ENCODE peak calls at places on chromosomes 4 and X, in six cellular contexts. One of them, this sample, is unnamed.

GRCh38 chr4:156295676-156296075 is 342.0 kb upstream of the CTSO start:
- DNase-seq in neural crest cell: no peak
- DNase-seq in RCC 7860: no peak
- DNase-seq in lung: no peak
- DNase-seq in HT1080: no peak
- DNase-seq in nephron progenitor cell: no peak
- DNase-seq in this sample: no peak

GRCh38 chrX:25344191-25344936 is 328.6 kb upstream of the ARX start:
- DNase-seq in neural crest cell: no peak
- DNase-seq in RCC 7860: no peak
- DNase-seq in lung: no peak
- DNase-seq in HT1080: no peak
- DNase-seq in nephron progenitor cell: no peak
- DNase-seq in this sample: no peak

GRCh38 chr4:147101678-147102077 is 156.0 kb upstream of the TTC29 start:
- DNase-seq in neural crest cell: no peak
- DNase-seq in RCC 7860: no peak
- DNase-seq in lung: no peak
- DNase-seq in HT1080: no peak
- DNase-seq in nephron progenitor cell: no peak
- DNase-seq in this sample: no peak

GRCh38 chr4:133081246-133081645 is 67.8 kb upstream of the PCDH10 start:
- DNase-seq in neural crest cell: no peak
- DNase-seq in RCC 7860: no peak
- DNase-seq in lung: no peak
- DNase-seq in HT1080: no peak
- DNase-seq in nephron progenitor cell: no peak
- DNase-seq in this sample: no peak

GRCh38 chrX:84320023-84320422 is 132.0 kb upstream of the RPS6KA6 start:
- DNase-seq in neural crest cell: no peak
- DNase-seq in RCC 7860: no peak
- DNase-seq in lung: no peak
- DNase-seq in HT1080: no peak
- DNase-seq in nephron progenitor cell: no peak
- DNase-seq in this sample: no peak

GRCh38 chr4:1472911-1473518 is 66.8 kb upstream of the NKX1-1 start:
- DNase-seq in neural crest cell: no peak
- DNase-seq in RCC 7860: no peak
- DNase-seq in lung: no peak
- DNase-seq in HT1080: no peak
- DNase-seq in nephron progenitor cell: no peak
- DNase-seq in this sample: no peak

GRCh38 chr4:123830920-123831319 is 434.3 kb downstream of the SPRY1 start:
- DNase-seq in neural crest cell: peak
- DNase-seq in RCC 7860: no peak
- DNase-seq in lung: no peak
- DNase-seq in HT1080: no peak
- DNase-seq in nephron progenitor cell: no peak
- DNase-seq in this sample: no peak

GRCh38 chr4:16157609-16158503 is 68.4 kb downstream of the TAPT1 start:
- DNase-seq in neural crest cell: no peak
- DNase-seq in RCC 7860: no peak
- DNase-seq in lung: no peak
- DNase-seq in HT1080: no peak
- DNase-seq in nephron progenitor cell: no peak
- DNase-seq in this sample: no peak

GRCh38 chr4:4606321-4606720 is 64.5 kb upstream of the STX18 start:
- DNase-seq in neural crest cell: no peak
- DNase-seq in RCC 7860: peak
- DNase-seq in lung: no peak
- DNase-seq in HT1080: peak
- DNase-seq in nephron progenitor cell: no peak
- DNase-seq in this sample: no peak

GRCh38 chrX:108268434-108269080 is 169.7 kb downstream of the COL4A6 start:
- DNase-seq in neural crest cell: no peak
- DNase-seq in RCC 7860: peak
- DNase-seq in lung: no peak
- DNase-seq in HT1080: peak
- DNase-seq in nephron progenitor cell: no peak
- DNase-seq in this sample: no peak

GRCh38 chr4:121541696-121542095 is 155.1 kb downstream of the ANXA5 start:
- DNase-seq in neural crest cell: no peak
- DNase-seq in RCC 7860: no peak
- DNase-seq in lung: no peak
- DNase-seq in HT1080: no peak
- DNase-seq in nephron progenitor cell: no peak
- DNase-seq in this sample: no peak

GRCh38 chrX:75067931-75068330 is 88.2 kb downstream of the ABCB7 start:
- DNase-seq in neural crest cell: no peak
- DNase-seq in RCC 7860: no peak
- DNase-seq in lung: no peak
- DNase-seq in HT1080: peak
- DNase-seq in nephron progenitor cell: no peak
- DNase-seq in this sample: no peak

GRCh38 chr4:123453006-123453685 is 56.6 kb downstream of the SPRY1 start:
- DNase-seq in neural crest cell: no peak
- DNase-seq in RCC 7860: no peak
- DNase-seq in lung: no peak
- DNase-seq in HT1080: peak
- DNase-seq in nephron progenitor cell: no peak
- DNase-seq in this sample: no peak

GRCh38 chr4:100576570-100576969 is 58.7 kb upstream of the EMCN start:
- DNase-seq in neural crest cell: no peak
- DNase-seq in RCC 7860: no peak
- DNase-seq in lung: no peak
- DNase-seq in HT1080: peak
- DNase-seq in nephron progenitor cell: no peak
- DNase-seq in this sample: no peak

GRCh38 chrX:135396566-135396965 is 25.2 kb upstream of the SMIM10L2A start:
- DNase-seq in neural crest cell: no peak
- DNase-seq in RCC 7860: no peak
- DNase-seq in lung: no peak
- DNase-seq in HT1080: no peak
- DNase-seq in nephron progenitor cell: no peak
- DNase-seq in this sample: no peak

GRCh38 chrX:9164086-9164485 is 130.2 kb upstream of the FAM9B start:
- DNase-seq in neural crest cell: no peak
- DNase-seq in RCC 7860: no peak
- DNase-seq in lung: no peak
- DNase-seq in HT1080: no peak
- DNase-seq in nephron progenitor cell: no peak
- DNase-seq in this sample: no peak

This sample was measured in right atrium auricular region.